ENCODE peak calls at places on chromosomes 5 and 9, in four cellular contexts. T, X, M and R are unnamed samples.

GRCh38 chr5:133709074-133709676 is 96.8 kb upstream of the FSTL4 start:
- DNase-seq in M (no peak), X (no peak), T (no peak), R (no peak)

GRCh38 chr5:150317048-150318003 is 14.6 kb upstream of the ARSI start:
- DNase-seq in M (no peak), T (peak), X (no peak), R (no peak)

GRCh38 chr5:32444191-32444945 is at the start of gene ZFR:
- DNase-seq in T (peak), M (peak), X (peak), R (peak)

GRCh38 chr9:87428659-87429058 is 69.0 kb upstream of the DAPK1 start:
- DNase-seq in T (peak), X (no peak), M (no peak), R (no peak)

GRCh38 chr9:69157751-69158466 is 16.2 kb upstream of the TJP2 start:
- DNase-seq in M (no peak), X (no peak), T (no peak), R (no peak)

GRCh38 chr5:111930905-111931461 is 174.0 kb upstream of the NREP start:
- DNase-seq in M (no peak), X (no peak), T (no peak), R (no peak)

GRCh38 chr9:93087971-93088655 is 7.9 kb upstream of the CARD19 start:
- DNase-seq in T (no peak), X (no peak), M (no peak), R (no peak)

GRCh38 chr5:171667341-171668096 is 118.1 kb upstream of the SMIM23 start:
- DNase-seq in T (peak), M (no peak), X (no peak), R (no peak)

GRCh38 chr9:90365646-90366045 is 277.0 kb downstream of the DIRAS2 start:
- DNase-seq in X (no peak), M (peak), T (no peak), R (no peak)

GRCh38 chr5:150073086-150073625 is 13.2 kb downstream of the CSF1R start:
- DNase-seq in T (no peak), M (no peak), X (no peak), R (no peak)

GRCh38 chr9:100408541-100409175 is 18.3 kb upstream of the MSANTD3 start:
- DNase-seq in T (no peak), M (no peak), X (no peak), R (no peak)

GRCh38 chr9:116342941-116343340 is 189.3 kb downstream of the PAPPA start:
- DNase-seq in M (no peak), X (no peak), T (no peak), R (no peak)

GRCh38 chr5:81853005-81853357 is 102.1 kb upstream of the SSBP2 start:
- DNase-seq in T (no peak), M (no peak), X (no peak), R (no peak)

GRCh38 chr9:133234577-133235322 is 25.7 kb upstream of the OBP2B start:
- DNase-seq in T (no peak), X (no peak), M (no peak), R (no peak)

GRCh38 chr5:123429993-123430392 is 6.8 kb upstream of the CEP120 start:
- DNase-seq in X (no peak), T (peak), M (no peak), R (no peak)

GRCh38 chr9:104997536-104997935 is 69.6 kb upstream of the ABCA1 start:
- DNase-seq in M (no peak), X (no peak), T (no peak), R (no peak)

GRCh38 chr9:126986506-126986951 is 71.9 kb downstream of the RALGPS1 start:
- DNase-seq in M (no peak), X (no peak), T (no peak), R (peak)

GRCh38 chr9:135468866-135469521 is 10.6 kb upstream of the PPP1R26 start:
- DNase-seq in T (peak), M (no peak), X (no peak), R (no peak)

GRCh38 chr9:136787690-136788400 is 3.3 kb upstream of the TMEM141 start:
- DNase-seq in T (peak), X (peak), M (peak), R (peak)

GRCh38 chr5:140111043-140111858 is 2.7 kb upstream of the PURA start:
- DNase-seq in T (no peak), X (no peak), M (no peak), R (no peak)

GRCh38 chr5:39072915-39073758 is 1.1 kb downstream of the RICTOR start:
- DNase-seq in T (peak), M (no peak), X (peak), R (no peak)

GRCh38 chr5:56873056-56873455 is 36.3 kb upstream of the SETD9 start:
- DNase-seq in M (no peak), X (no peak), T (no peak), R (no peak)

GRCh38 chr5:61277781-61278180 is 54.3 kb upstream of the ZSWIM6 start:
- DNase-seq in X (no peak), M (no peak), T (peak), R (no peak)

GRCh38 chr9:95003694-95004451 is 277.4 kb downstream of the AOPEP start:
- DNase-seq in T (peak), X (peak), M (no peak), R (no peak)

GRCh38 chr9:117718085-117718484 is 13.9 kb downstream of the TLR4 start:
- DNase-seq in M (no peak), X (peak), T (no peak), R (no peak)